ENCODE peak calls at places on chromosomes 2 and 18, in ten cellular contexts. Z is cardiac muscle cell, P is HFF-Myc, B is hepatocyte, G is lower leg skin, N is DND-41, C is fibroblast of mammary gland, V is K562, O is PC-3, X is tibial artery. Y is an unnamed sample.
A peak's percentile ranks its signal among the peaks of the same experiment; 100 is the strongest.

GRCh38 chr2:212392048-212392447 is 146.6 kb downstream of the ERBB4 start:
- DNase-seq in B (no peak), C (peak; percentile 81), O (peak; percentile 39), G (no peak), X (no peak), Z (no peak), N (no peak), V (no peak), P (no peak), Y (peak; percentile 70)

GRCh38 chr2:160428425-160428763 is 65.2 kb downstream of the RBMS1 start:
- DNase-seq in X (no peak), O (no peak), N (no peak), Z (no peak), V (no peak), C (no peak), B (no peak), G (no peak), P (no peak), Y (no peak)

GRCh38 chr18:55185391-55185790 is 226.1 kb upstream of the CCDC68 start:
- DNase-seq in X (no peak), O (peak; percentile 15), Z (no peak), B (no peak), P (no peak), G (no peak), N (no peak), V (no peak), C (peak; percentile 30), Y (peak; percentile 55)

GRCh38 chr18:79509536-79509930 is 113.8 kb downstream of the NFATC1 start:
- DNase-seq in P (no peak), Z (no peak), B (no peak), V (no peak), C (no peak), O (no peak), N (no peak), X (peak; percentile 16), G (no peak), Y (no peak)

GRCh38 chr2:210477496-210477895 is 937 bp upstream of the LANCL1 start:
- DNase-seq in G (peak; percentile 16), B (peak; percentile 8), P (peak; percentile 21), V (peak; percentile 50), Z (peak; percentile 58), X (no peak), C (peak; percentile 81), O (peak; percentile 65), N (peak; percentile 55), Y (peak; percentile 73)

GRCh38 chr2:177553176-177553909 is 160.8 kb downstream of the AGPS start:
- DNase-seq in B (peak; percentile 10), N (no peak), Z (peak; percentile 27), O (peak; percentile 20), X (no peak), P (no peak), C (peak; percentile 54), G (no peak), V (no peak), Y (peak; percentile 39)

GRCh38 chr18:9435041-9435440 is 40.3 kb upstream of the RALBP1 start:
- DNase-seq in G (no peak), P (no peak), O (no peak), C (no peak), X (no peak), B (no peak), V (no peak), Z (no peak), N (no peak), Y (no peak)

GRCh38 chr2:101002562-101003277 is 631 bp downstream of the RPL31 start:
- DNase-seq in X (no peak), O (peak; percentile 17), V (peak; percentile 22), G (peak; percentile 25), B (no peak), C (peak; percentile 21), N (no peak), Z (peak; percentile 25), P (no peak), Y (peak; percentile 15)

GRCh38 chr18:34744569-34744968 is 34.5 kb downstream of the DTNA start:
- DNase-seq in N (no peak), X (no peak), G (no peak), B (no peak), Z (peak; percentile 13), O (no peak), P (no peak), V (no peak), C (no peak), Y (no peak)

GRCh38 chr2:119645173-119645846 is 33.7 kb upstream of the TMEM177 start:
- DNase-seq in V (no peak), X (no peak), O (no peak), P (no peak), G (no peak), N (no peak), C (no peak), Z (peak; percentile 64), B (no peak), Y (no peak)

GRCh38 chr2:119859528-119859927 is 99.8 kb downstream of the PTPN4 start:
- DNase-seq in B (no peak), G (no peak), Z (no peak), O (no peak), V (peak; percentile 7), X (no peak), C (no peak), N (no peak), P (no peak), Y (no peak)

GRCh38 chr2:239991689-239992314 is 33.3 kb downstream of the NDUFA10 start:
- DNase-seq in V (peak; percentile 35), B (peak; percentile 81), N (peak; percentile 52), G (no peak), X (no peak), O (peak; percentile 65), C (peak; percentile 73), Z (peak; percentile 79), P (peak; percentile 45), Y (peak; percentile 62)

GRCh38 chr18:13394794-13395193 is 176.2 kb downstream of the LDLRAD4 start:
- DNase-seq in O (no peak), X (no peak), P (no peak), Z (no peak), N (no peak), G (no peak), B (no peak), V (peak; percentile 16), C (no peak), Y (no peak)

GRCh38 chr2:120344214-120344990 is 1.5 kb upstream of the INHBB start:
- DNase-seq in P (no peak), B (peak; percentile 70), O (peak; percentile 89), N (no peak), G (no peak), X (no peak), V (no peak), Z (peak; percentile 34), C (no peak), Y (no peak)

GRCh38 chr2:96961551-96961950 is 24.8 kb downstream of the FAM178B start:
- DNase-seq in O (no peak), V (no peak), X (no peak), G (no peak), N (no peak), Z (no peak), P (no peak), B (no peak), C (no peak), Y (no peak)

GRCh38 chr2:200779214-200779613 is 32.5 kb upstream of the BZW1 start:
- DNase-seq in O (no peak), G (no peak), P (no peak), B (no peak), N (no peak), V (no peak), C (no peak), X (no peak), Z (no peak), Y (no peak)

GRCh38 chr2:72931280-72931910 is 14.1 kb downstream of the EMX1 start:
- DNase-seq in G (no peak), X (peak; percentile 5), O (peak; percentile 67), Z (no peak), N (no peak), P (no peak), B (no peak), C (peak; percentile 51), V (no peak), Y (peak; percentile 90)

DNA sequence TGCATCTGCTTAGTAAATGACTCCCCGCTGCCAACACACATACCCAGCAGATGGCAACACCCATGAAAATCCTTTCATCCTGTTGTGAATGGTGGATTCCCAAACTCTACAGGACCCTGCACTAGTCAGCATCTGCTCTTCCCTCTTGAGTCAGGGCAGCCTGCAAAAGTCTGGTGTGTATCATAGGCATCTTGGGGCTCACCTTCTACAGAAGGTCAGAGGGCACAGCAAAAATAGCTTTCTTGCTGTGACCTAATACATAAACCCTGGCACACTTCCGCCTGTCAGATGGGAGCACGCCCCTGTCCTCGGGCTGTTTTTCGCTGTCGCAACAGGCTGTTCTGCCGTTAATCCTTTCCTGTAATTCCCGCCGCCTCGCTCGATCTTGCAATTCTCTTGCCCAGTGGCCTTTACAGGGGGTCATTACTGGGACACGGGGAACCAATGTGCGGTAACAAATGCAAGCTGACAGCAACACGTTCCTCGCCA is 19.9 kb upstream of the SCYGR1 start:
- DNase-seq in B (no peak), V (no peak), N (no peak), Z (no peak), X (peak; percentile 65), P (no peak), O (no peak), C (no peak), G (peak; percentile 82), Y (peak; percentile 79)
- TF ChIP-seq CTCF in B (no peak), V (no peak), N (no peak), Z (no peak), X (no peak), P (no peak), O (no peak), C (no peak), G (no peak), Y (no peak)

GRCh38 chr2:231370749-231371429 is 24.6 kb upstream of the B3GNT7 start:
- DNase-seq in G (no peak), O (no peak), Z (no peak), B (no peak), X (no peak), P (no peak), V (no peak), N (no peak), C (no peak), Y (no peak)
- H3K4me3 ChIP-seq in G (no peak overlapping the region), O (no peak overlapping the region), Z (no peak overlapping the region), B (no peak overlapping the region), X (no peak overlapping the region), P (no peak overlapping the region), V (no peak overlapping the region), N (no peak overlapping the region), C (no peak overlapping the region), Y (no peak overlapping the region)

GRCh38 chr2:118169359-118170005 is 81.2 kb downstream of the INSIG2 start:
- DNase-seq in C (no peak), Z (no peak), P (no peak), V (no peak), G (peak; percentile 34), O (no peak), X (peak; percentile 60), N (no peak), B (no peak), Y (peak; percentile 9)
- TF ChIP-seq CTCF in C (no peak), Z (no peak), P (no peak), V (no peak), G (no peak), O (peak; percentile 19), X (no peak), N (peak; percentile 9), B (no peak), Y (no peak)

DNA sequence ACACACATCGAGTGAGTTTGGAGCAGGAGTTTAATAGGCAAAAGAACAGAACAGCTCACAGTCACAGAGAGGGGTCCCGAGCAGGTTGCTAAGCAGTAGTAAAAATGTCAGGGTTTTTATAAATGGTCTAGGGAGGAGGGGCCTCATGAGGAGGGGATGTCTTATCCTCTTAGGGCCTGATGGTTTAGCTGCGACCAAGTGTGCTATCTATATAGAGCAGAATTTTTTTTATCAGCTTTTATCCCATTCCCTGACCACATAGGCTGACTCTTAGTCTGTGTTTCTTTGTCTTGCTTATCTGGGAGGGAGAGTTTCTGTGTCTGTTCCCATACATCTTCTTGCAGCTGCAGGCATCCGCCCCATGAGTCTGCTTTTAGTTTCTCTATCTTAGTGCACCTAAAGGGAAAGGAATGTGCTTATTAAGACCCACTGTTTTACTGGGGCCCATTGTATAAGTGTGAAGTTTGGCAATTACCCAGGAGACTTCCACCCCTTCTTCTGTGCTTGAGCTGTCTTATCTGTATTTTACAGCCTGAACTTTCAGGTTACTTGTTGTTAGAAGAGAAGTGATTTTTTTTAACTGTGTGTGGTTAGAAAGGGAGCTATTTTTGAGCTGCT is 30.4 kb upstream of the GMCL1 start:
- DNase-seq in Z (peak; percentile 84), O (no peak), N (no peak), B (peak; percentile 77), V (peak; percentile 89), X (no peak), P (no peak), C (peak; percentile 38), G (no peak), Y (peak; percentile 74)
- H3K4me3 ChIP-seq in Z (no peak overlapping the region), O (no peak overlapping the region), N (no peak overlapping the region), B (peak overlapping the region; percentile 18), V (peak overlapping the region; percentile 30), X (peak overlapping the region; percentile 45), P (peak overlapping the region; percentile 19), C (peak overlapping the region; percentile 9), G (no peak overlapping the region), Y (no peak overlapping the region)

Y was measured in epithelial cell of esophagus.